ENCODE peak calls at places on chromosomes 7 and 10, in ten cellular contexts. R, Z, A, Y, N, B, O, M, T and W are unnamed samples.

GRCh38 chr10:75235375-75236177 is at the start of gene COMTD1:
- DNase-seq in R (peak; percentile 91), Z (peak; percentile 95), A (peak; percentile 97), Y (peak; percentile 96), N (peak; percentile 96), B (peak; percentile 95), O (peak; percentile 96), M (peak; percentile 100), T (peak; percentile 97), W (peak; percentile 98)

GRCh38 chr7:16271355-16271754 is 150.0 kb downstream of the CRPPA start:
- DNase-seq in R (no peak), Z (no peak), A (no peak), Y (no peak), N (no peak), B (no peak), O (no peak), M (no peak), T (no peak), W (no peak)

GRCh38 chr7:130734525-130735272 is 692 bp upstream of the KLF14 start:
- DNase-seq in R (no peak), Z (no peak), A (no peak), Y (no peak), N (no peak), B (peak; percentile 41), O (no peak), M (no peak), T (no peak), W (no peak)

GRCh38 chr10:114925675-114926204 is 12.3 kb upstream of the TRUB1 start:
- DNase-seq in R (no peak), Z (no peak), A (no peak), Y (no peak), N (no peak), B (no peak), O (no peak), M (no peak), T (no peak), W (no peak)

GRCh38 chr7:36644625-36645422 is 79.5 kb downstream of the AOAH start:
- DNase-seq in R (no peak), Z (no peak), A (no peak), Y (no peak), N (no peak), B (no peak), O (no peak), M (no peak), T (no peak), W (no peak)

GRCh38 chr7:69599879-69600764 is 1.8 kb downstream of the AUTS2 start:
- DNase-seq in R (peak; percentile 17), Z (peak; percentile 58), A (no peak), Y (peak; percentile 10), N (no peak), B (peak; percentile 69), O (no peak), M (no peak), T (no peak), W (no peak)

GRCh38 chr10:8124436-8124835 is 69.9 kb downstream of the GATA3 start:
- DNase-seq in R (no peak), Z (no peak), A (no peak), Y (no peak), N (no peak), B (no peak), O (no peak), M (no peak), T (no peak), W (no peak)

GRCh38 chr10:93028881-93029280 is 31.7 kb upstream of the CYP26C1 start:
- DNase-seq in R (no peak), Z (no peak), A (no peak), Y (peak; percentile 27), N (no peak), B (no peak), O (no peak), M (no peak), T (no peak), W (no peak)

GRCh38 chr10:58064714-58065528 is 202.8 kb downstream of the IPMK start:
- DNase-seq in R (no peak), Z (no peak), A (no peak), Y (peak; percentile 63), N (no peak), B (peak; percentile 43), O (peak; percentile 22), M (no peak), T (no peak), W (no peak)

GRCh38 chr7:87148332-87148955 is 3.8 kb upstream of the DMTF1 start:
- DNase-seq in R (no peak), Z (no peak), A (no peak), Y (peak; percentile 41), N (no peak), B (peak; percentile 50), O (no peak), M (no peak), T (no peak), W (no peak)

GRCh38 chr7:114662002-114662677 is 247.5 kb downstream of the FOXP2 start:
- DNase-seq in R (no peak), Z (no peak), A (no peak), Y (no peak), N (no peak), B (no peak), O (no peak), M (no peak), T (no peak), W (no peak)

GRCh38 chr10:72981882-72982529 is 27.4 kb upstream of the PLA2G12B start:
- DNase-seq in R (no peak), Z (no peak), A (no peak), Y (no peak), N (no peak), B (no peak), O (no peak), M (no peak), T (no peak), W (no peak)

GRCh38 chr7:17407229-17407628 is 108.8 kb downstream of the AHR start:
- DNase-seq in R (no peak), Z (no peak), A (no peak), Y (no peak), N (no peak), B (no peak), O (no peak), M (no peak), T (no peak), W (no peak)
- TF ChIP-seq CTCF in R (no peak), Z (no peak), A (no peak), Y (no peak), N (no peak), B (no peak), O (no peak), M (no peak), T (no peak), W (no peak)

DNA sequence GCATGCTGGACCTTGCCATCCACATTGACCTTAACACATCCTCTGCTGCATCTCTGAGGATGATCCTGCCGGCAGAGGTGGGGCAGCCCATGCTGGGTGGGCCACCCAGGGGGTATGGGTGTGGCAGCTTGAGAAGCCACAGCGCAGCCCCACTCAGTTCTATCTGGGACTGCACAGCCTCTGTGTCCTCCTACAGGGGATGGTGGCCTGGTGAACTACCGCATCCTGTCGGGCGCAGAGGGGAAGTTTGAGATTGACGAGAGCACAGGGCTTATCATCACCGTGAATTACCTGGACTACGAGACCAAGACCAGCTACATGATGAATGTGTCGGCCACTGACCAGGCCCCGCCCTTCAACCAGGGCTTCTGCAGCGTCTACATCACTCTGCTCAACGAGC is 12.2 kb upstream of the C10orf105 start:
- DNase-seq in R (no peak), Z (no peak), A (no peak), Y (no peak), N (no peak), B (no peak), O (peak; percentile 27), M (no peak), T (no peak), W (no peak)
- H3K4me1 ChIP-seq in R (peaks cover 16% of the 10 kb centered on the region), Z (peaks cover 55% of the 10 kb centered on the region), A (peaks cover 47% of the 10 kb centered on the region), Y (peaks cover 24% of the 10 kb centered on the region), N (peaks cover 45% of the 10 kb centered on the region), B (no peaks in the 10 kb centered on the region), O (peaks cover 19% of the 10 kb centered on the region), M (peaks cover 48% of the 10 kb centered on the region), T (peaks cover 28% of the 10 kb centered on the region), W (peaks cover 40% of the 10 kb centered on the region)

GRCh38 chr10:110363572-110364411 is 59.1 kb upstream of the SMNDC1 start:
- DNase-seq in R (no peak), Z (no peak), A (peak; percentile 24), Y (no peak), N (no peak), B (no peak), O (no peak), M (no peak), T (no peak), W (no peak)
- TF ChIP-seq EP300 in R (no peak), Z (no peak), A (no peak), Y (no peak), N (no peak), B (no peak), O (no peak), M (no peak), T (no peak), W (no peak)

GRCh38 chr7:108224387-108224786 is 94.2 kb upstream of the LAMB4 start:
- DNase-seq in R (no peak), Z (no peak), A (no peak), Y (no peak), N (no peak), B (no peak), O (no peak), M (no peak), T (no peak), W (no peak)

GRCh38 chr7:108227360-108227749 is 97.2 kb upstream of the LAMB4 start:
- DNase-seq in R (no peak), Z (no peak), A (no peak), Y (no peak), N (no peak), B (no peak), O (no peak), M (no peak), T (no peak), W (no peak)

GRCh38 chr7:108226723-108227359 is 96.7 kb upstream of the LAMB4 start:
- DNase-seq in R (no peak), Z (no peak), A (no peak), Y (no peak), N (no peak), B (no peak), O (no peak), M (no peak), T (no peak), W (no peak)

GRCh38 chr7:108225531-108226181 is 95.5 kb upstream of the LAMB4 start:
- DNase-seq in R (no peak), Z (no peak), A (no peak), Y (no peak), N (no peak), B (no peak), O (peak; percentile 47), M (no peak), T (no peak), W (no peak)

DNA sequence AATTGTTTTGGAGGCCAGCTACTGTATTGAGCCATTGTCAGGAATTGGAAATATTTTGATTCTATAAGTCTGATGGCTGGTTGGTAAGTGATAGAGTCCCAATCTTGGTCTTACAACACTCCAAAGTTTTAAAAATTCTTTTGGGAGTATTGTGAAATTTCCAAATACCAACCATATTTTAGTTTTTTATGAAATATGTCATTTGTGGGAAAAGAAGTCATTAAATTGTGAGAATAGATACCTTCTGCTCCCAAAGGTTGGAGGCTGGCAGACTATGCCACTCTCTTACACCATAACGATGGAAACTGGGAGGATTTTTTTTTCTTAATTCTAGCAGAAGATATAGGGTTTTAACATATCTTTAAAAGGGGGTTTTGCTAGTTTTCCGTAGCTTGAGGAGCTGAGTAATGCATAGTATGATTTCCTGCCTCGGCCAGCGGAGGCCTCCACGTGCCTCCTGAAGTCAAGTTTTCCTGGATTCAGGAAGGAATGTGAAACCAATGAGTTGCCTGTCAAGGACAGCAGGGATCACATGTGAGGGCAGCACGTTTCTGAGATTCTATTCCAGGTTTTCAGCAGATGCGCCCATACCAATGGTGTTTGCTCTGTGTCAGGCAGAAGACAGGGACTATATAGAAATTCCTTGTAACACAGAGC is 92.2 kb upstream of the LAMB4 start:
- DNase-seq in R (no peak), Z (no peak), A (no peak), Y (peak; percentile 54), N (no peak), B (no peak), O (no peak), M (no peak), T (no peak), W (no peak)
- TF ChIP-seq CTCF in R (no peak), Z (no peak), A (no peak), Y (no peak), N (no peak), B (no peak), O (no peak), M (no peak), T (no peak), W (no peak)